ENCODE peak calls at places on chromosomes 4 and X, in four cellular contexts. B is cardiac muscle cell, C is heart right ventricle, H is uterus. R is an unnamed sample.
A peak's percentile ranks its signal among the peaks of the same experiment; 100 is the strongest.

GRCh38 chr4:48331577-48332340 is 9.6 kb upstream of the SLAIN2 start:
- DNase-seq in H (no peak), B (peak; percentile 93), C (no peak), R (peak; percentile 66)

GRCh38 chr4:184860018-184860530 is 34.3 kb upstream of the ACSL1 start:
- DNase-seq in C (no peak), H (no peak), B (no peak), R (no peak)

GRCh38 chr4:187814737-187815465 is 180.7 kb upstream of the ZFP42 start:
- DNase-seq in C (peak; percentile 7), H (peak; percentile 21), B (peak; percentile 39), R (no peak)

GRCh38 chr4:30714408-30715031 is 5.6 kb upstream of the PCDH7 start:
- DNase-seq in H (peak; percentile 30), B (peak; percentile 74), C (no peak), R (no peak)

GRCh38 chrX:97096385-97096784 is 212.7 kb downstream of the RPA4 start:
- DNase-seq in C (no peak), B (peak; percentile 0), H (no peak), R (no peak)

GRCh38 chrX:139086243-139086642 is 374.7 kb upstream of the FGF13 start:
- DNase-seq in C (no peak), B (no peak), H (no peak), R (no peak)

GRCh38 chrX:119015407-119016242 is 41.2 kb downstream of the LONRF3 start:
- DNase-seq in B (peak; percentile 81), C (peak; percentile 49), H (peak; percentile 43), R (peak; percentile 80)

GRCh38 chr4:134174271-134174670 is 27.3 kb downstream of the PABPC4L start:
- DNase-seq in B (no peak), C (no peak), H (no peak), R (no peak)

GRCh38 chr4:89308161-89308500 is 531 bp upstream of the GPRIN3 start:
- DNase-seq in H (no peak), C (no peak), B (no peak), R (no peak)

GRCh38 chr4:6338175-6338950 is 68.7 kb downstream of the WFS1 start:
- DNase-seq in C (no peak), H (no peak), B (no peak), R (no peak)

GRCh38 chr4:55925235-55925634 is 23.5 kb upstream of the CEP135 start:
- DNase-seq in H (no peak), C (no peak), B (peak; percentile 18), R (no peak)

GRCh38 chr4:81052119-81053068 is 21.9 kb downstream of the BMP3 start:
- DNase-seq in B (peak; percentile 76), H (no peak), C (peak; percentile 16), R (no peak)

GRCh38 chrX:14902536-14902935 is 29.3 kb downstream of the MOSPD2 start:
- DNase-seq in H (no peak), B (no peak), C (no peak), R (no peak)

GRCh38 chrX:793216-793770 is 162.7 kb downstream of the SHOX start:
- DNase-seq in B (no peak), H (no peak), C (no peak), R (no peak)

GRCh38 chrX:25524150-25524549 is 508.4 kb upstream of the ARX start:
- DNase-seq in C (no peak), H (no peak), B (peak; percentile 71), R (no peak)

GRCh38 chr4:137967480-137968190 is 274.5 kb downstream of the SLC7A11 start:
- DNase-seq in B (no peak), H (no peak), C (no peak), R (no peak)

GRCh38 chr4:103934178-103934789 is 214.5 kb upstream of the TACR3 start:
- DNase-seq in B (peak; percentile 58), C (no peak), H (no peak), R (no peak)

GRCh38 chr4:137312257-137312656 is 220.0 kb downstream of the PCDH18 start:
- DNase-seq in C (no peak), B (peak; percentile 30), H (no peak), R (no peak)

DNA sequence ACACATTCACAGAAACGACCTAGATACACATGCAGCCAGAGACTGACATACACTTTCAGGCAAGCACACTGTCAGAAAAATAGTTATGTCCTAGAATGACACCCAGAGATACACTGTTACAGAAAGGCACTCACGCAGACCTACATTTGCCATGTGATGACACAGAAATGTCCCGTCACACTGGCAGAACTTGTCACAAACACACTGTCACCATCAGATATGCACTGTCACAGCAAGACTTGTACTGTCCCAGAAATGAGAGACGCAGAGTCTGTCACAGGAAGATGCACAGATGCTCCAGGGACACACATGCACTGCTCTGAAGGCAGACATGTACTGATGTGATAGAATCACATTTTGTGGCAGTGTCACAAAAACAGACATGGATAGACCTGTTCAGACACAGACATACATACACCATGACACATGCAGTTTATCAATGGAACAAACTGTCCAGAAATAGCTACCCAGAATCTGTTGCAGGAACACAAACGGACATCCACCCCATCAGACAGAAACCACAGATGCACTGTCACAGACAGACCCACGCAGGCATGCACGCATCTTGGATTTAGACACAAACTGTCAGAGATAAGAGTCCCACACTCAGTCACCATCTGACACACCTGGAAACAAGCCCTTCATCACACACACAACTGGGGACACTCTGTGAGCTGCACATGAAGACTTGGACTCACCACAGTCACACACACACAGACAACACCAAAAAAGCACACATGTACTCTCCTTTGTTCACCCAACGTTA is 1.3 kb upstream of the PIM2 start:
- DNase-seq in C (no peak), H (no peak), B (no peak), R (no peak)
- H3K4me3 ChIP-seq in C (no peak overlapping the region), H (no peak overlapping the region), B (peak overlapping the region; percentile 70), R (no peak overlapping the region)

GRCh38 chrX:40834225-40834624 is 98.9 kb upstream of the MED14 start:
- DNase-seq in H (no peak), C (no peak), B (no peak), R (no peak)
- H3K27me3 ChIP-seq in H (no peaks in the 10 kb centered on the region), C (no peaks in the 10 kb centered on the region), B (no peaks in the 10 kb centered on the region), R (no peaks in the 10 kb centered on the region)

DNA sequence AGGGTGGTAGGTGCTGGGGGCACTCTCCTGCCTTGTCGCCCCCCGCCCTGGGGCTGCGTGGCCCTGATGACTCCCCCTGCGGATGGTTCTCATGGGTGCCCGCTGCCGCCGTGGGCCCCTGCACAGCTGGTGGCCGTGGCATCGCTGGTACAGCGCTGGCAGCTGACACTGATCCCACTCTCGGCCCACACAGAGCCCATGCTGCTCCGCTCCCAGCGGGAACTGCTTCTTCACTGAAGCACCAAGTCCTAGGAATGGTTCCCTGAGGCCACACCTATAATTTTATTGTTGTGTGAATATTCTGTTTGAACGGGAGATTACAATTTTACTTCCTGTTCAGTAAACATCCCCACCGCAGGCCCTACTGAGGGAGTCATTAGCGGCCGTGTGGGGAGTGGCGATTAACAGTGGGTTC is 138.6 kb upstream of the NKX1-1 start:
- DNase-seq in H (no peak), B (no peak), C (peak; percentile 21), R (no peak)
- H3K4me3 ChIP-seq in H (no peak overlapping the region), B (no peak overlapping the region), C (peak overlapping the region; percentile 41), R (no peak overlapping the region)

DNA sequence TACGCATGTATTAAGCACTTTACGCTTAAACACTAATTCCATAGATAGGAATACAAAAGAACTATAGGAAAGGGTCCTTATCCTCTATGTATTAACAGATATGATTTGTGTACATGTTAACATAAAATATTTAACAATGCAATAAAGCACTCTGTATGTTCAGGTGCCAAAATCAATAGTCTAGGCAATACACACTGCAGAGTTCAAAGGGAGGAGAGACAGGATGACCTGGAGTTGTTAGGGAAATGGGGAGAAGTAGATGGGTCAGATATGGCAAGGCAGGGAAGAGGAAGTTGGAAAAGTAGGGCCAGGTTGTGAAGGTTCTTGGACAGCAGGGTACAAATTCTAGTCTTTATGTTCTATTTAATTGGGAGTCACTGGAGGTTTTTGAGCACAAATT is 2.9 kb downstream of the SGCB start:
- DNase-seq in H (no peak), C (no peak), B (no peak), R (no peak)
- H3K27me3 ChIP-seq in H (no peaks in the 10 kb centered on the region), C (no peaks in the 10 kb centered on the region), B (peaks cover 5% of the 10 kb centered on the region), R (no peaks in the 10 kb centered on the region)

GRCh38 chrX:2499507-2499906 is 1.3 kb downstream of the DHRSX start:
- DNase-seq in B (no peak), C (no peak), H (no peak), R (no peak)
- H3K4me3 ChIP-seq in B (peak overlapping the region; percentile 58), C (peak overlapping the region; percentile 96), H (peak overlapping the region; percentile 45), R (peak overlapping the region; percentile 88)

GRCh38 chr4:4872148-4872903 is 12.9 kb downstream of the MSX1 start:
- DNase-seq in H (no peak), C (no peak), B (no peak), R (no peak)

GRCh38 chr4:4876945-4877661 is 17.6 kb downstream of the MSX1 start:
- DNase-seq in B (no peak), H (no peak), C (no peak), R (no peak)

GRCh38 chr4:4874254-4874653 is 14.8 kb downstream of the MSX1 start:
- DNase-seq in H (no peak), B (no peak), C (no peak), R (no peak)

GRCh38 chr4:4875611-4876010 is 16.1 kb downstream of the MSX1 start:
- DNase-seq in H (no peak), C (no peak), B (no peak), R (no peak)

GRCh38 chr4:4875147-4875546 is 15.7 kb downstream of the MSX1 start:
- DNase-seq in B (no peak), C (no peak), H (no peak), R (no peak)
- H3K27me3 ChIP-seq in B (peaks cover 68% of the 10 kb centered on the region), C (peaks cover 89% of the 10 kb centered on the region), H (peaks cover 13% of the 10 kb centered on the region), R (peaks cover 63% of the 10 kb centered on the region)

R was measured in RWPE2.